ENCODE peak calls at places on chromosome 14, in nine cellular contexts. One of them, this sample, is unnamed.

GRCh38 chr14:75232597-75232996 is 46.0 kb upstream of the FOS start:
- DNase-seq in WTC11: no peak
- DNase-seq in bronchial epithelial cell: no peak
- DNase-seq in T-cell: peak
- DNase-seq in activated CD4-positive, CD25-positive, alpha-beta regulatory T cell: no peak
- DNase-seq in HFF-Myc: no peak
- DNase-seq in fibroblast of gingiva: no peak
- DNase-seq in stimulated activated CD8-positive, alpha-beta memory T cell treated with anti-CD3 and anti-CD28 coated beads, Interleukin-4, amount 100 ng/mL, for 1 hour: no peak
- DNase-seq in Caco-2: no peak
- DNase-seq in this sample: no peak

GRCh38 chr14:49770212-49770817 is 2.4 kb downstream of the KLHDC2 start:
- DNase-seq in fibroblast of gingiva: peak
- DNase-seq in Caco-2: peak
- DNase-seq in activated CD4-positive, CD25-positive, alpha-beta regulatory T cell: no peak
- DNase-seq in bronchial epithelial cell: peak
- DNase-seq in HFF-Myc: no peak
- DNase-seq in T-cell: no peak
- DNase-seq in WTC11: no peak
- DNase-seq in stimulated activated CD8-positive, alpha-beta memory T cell treated with anti-CD3 and anti-CD28 coated beads, Interleukin-4, amount 100 ng/mL, for 1 hour: no peak
- DNase-seq in this sample: no peak

GRCh38 chr14:99320105-99320572 is 48.1 kb upstream of the BCL11B start:
- DNase-seq in HFF-Myc: peak
- DNase-seq in T-cell: peak
- DNase-seq in activated CD4-positive, CD25-positive, alpha-beta regulatory T cell: no peak
- DNase-seq in bronchial epithelial cell: peak
- DNase-seq in WTC11: peak
- DNase-seq in stimulated activated CD8-positive, alpha-beta memory T cell treated with anti-CD3 and anti-CD28 coated beads, Interleukin-4, amount 100 ng/mL, for 1 hour: peak
- DNase-seq in fibroblast of gingiva: no peak
- DNase-seq in Caco-2: no peak
- DNase-seq in this sample: no peak

GRCh38 chr14:68146812-68147211 is 327.2 kb downstream of the RAD51B start:
- DNase-seq in stimulated activated CD8-positive, alpha-beta memory T cell treated with anti-CD3 and anti-CD28 coated beads, Interleukin-4, amount 100 ng/mL, for 1 hour: no peak
- DNase-seq in fibroblast of gingiva: peak
- DNase-seq in bronchial epithelial cell: peak
- DNase-seq in T-cell: no peak
- DNase-seq in Caco-2: no peak
- DNase-seq in activated CD4-positive, CD25-positive, alpha-beta regulatory T cell: no peak
- DNase-seq in HFF-Myc: peak
- DNase-seq in WTC11: no peak
- DNase-seq in this sample: no peak

GRCh38 chr14:90452366-90452765 is 55.5 kb downstream of the CALM1 start:
- DNase-seq in fibroblast of gingiva: no peak
- DNase-seq in activated CD4-positive, CD25-positive, alpha-beta regulatory T cell: no peak
- DNase-seq in T-cell: no peak
- DNase-seq in WTC11: no peak
- DNase-seq in bronchial epithelial cell: no peak
- DNase-seq in Caco-2: no peak
- DNase-seq in HFF-Myc: no peak
- DNase-seq in stimulated activated CD8-positive, alpha-beta memory T cell treated with anti-CD3 and anti-CD28 coated beads, Interleukin-4, amount 100 ng/mL, for 1 hour: no peak
- DNase-seq in this sample: no peak

GRCh38 chr14:42854061-42854460 is 1247.4 kb downstream of the LRFN5 start:
- DNase-seq in Caco-2: no peak
- DNase-seq in stimulated activated CD8-positive, alpha-beta memory T cell treated with anti-CD3 and anti-CD28 coated beads, Interleukin-4, amount 100 ng/mL, for 1 hour: no peak
- DNase-seq in activated CD4-positive, CD25-positive, alpha-beta regulatory T cell: no peak
- DNase-seq in bronchial epithelial cell: no peak
- DNase-seq in HFF-Myc: no peak
- DNase-seq in fibroblast of gingiva: peak
- DNase-seq in T-cell: no peak
- DNase-seq in WTC11: no peak
- DNase-seq in this sample: no peak

GRCh38 chr14:90893028-90893427 is 76.8 kb upstream of the TTC7B start:
- DNase-seq in bronchial epithelial cell: no peak
- DNase-seq in WTC11: no peak
- DNase-seq in fibroblast of gingiva: no peak
- DNase-seq in activated CD4-positive, CD25-positive, alpha-beta regulatory T cell: no peak
- DNase-seq in stimulated activated CD8-positive, alpha-beta memory T cell treated with anti-CD3 and anti-CD28 coated beads, Interleukin-4, amount 100 ng/mL, for 1 hour: no peak
- DNase-seq in Caco-2: no peak
- DNase-seq in T-cell: no peak
- DNase-seq in HFF-Myc: no peak
- DNase-seq in this sample: no peak

GRCh38 chr14:105881021-105881930 is 354.9 kb downstream of the TMEM121 start:
- DNase-seq in stimulated activated CD8-positive, alpha-beta memory T cell treated with anti-CD3 and anti-CD28 coated beads, Interleukin-4, amount 100 ng/mL, for 1 hour: no peak
- DNase-seq in fibroblast of gingiva: no peak
- DNase-seq in activated CD4-positive, CD25-positive, alpha-beta regulatory T cell: no peak
- DNase-seq in bronchial epithelial cell: no peak
- DNase-seq in HFF-Myc: no peak
- DNase-seq in T-cell: no peak
- DNase-seq in WTC11: peak
- DNase-seq in Caco-2: peak
- DNase-seq in this sample: no peak

GRCh38 chr14:58736606-58737005 is 98.8 kb downstream of the DACT1 start:
- DNase-seq in fibroblast of gingiva: no peak
- DNase-seq in HFF-Myc: no peak
- DNase-seq in stimulated activated CD8-positive, alpha-beta memory T cell treated with anti-CD3 and anti-CD28 coated beads, Interleukin-4, amount 100 ng/mL, for 1 hour: no peak
- DNase-seq in T-cell: no peak
- DNase-seq in WTC11: no peak
- DNase-seq in activated CD4-positive, CD25-positive, alpha-beta regulatory T cell: no peak
- DNase-seq in Caco-2: no peak
- DNase-seq in bronchial epithelial cell: no peak
- DNase-seq in this sample: no peak

GRCh38 chr14:20413785-20414117 is 450 bp upstream of the TEP1 start:
- DNase-seq in WTC11: no peak
- DNase-seq in bronchial epithelial cell: peak
- DNase-seq in T-cell: no peak
- DNase-seq in fibroblast of gingiva: no peak
- DNase-seq in stimulated activated CD8-positive, alpha-beta memory T cell treated with anti-CD3 and anti-CD28 coated beads, Interleukin-4, amount 100 ng/mL, for 1 hour: no peak
- DNase-seq in HFF-Myc: no peak
- DNase-seq in Caco-2: no peak
- DNase-seq in activated CD4-positive, CD25-positive, alpha-beta regulatory T cell: no peak
- DNase-seq in this sample: no peak

GRCh38 chr14:25050494-25051170 is 685 bp upstream of the STXBP6 start:
- DNase-seq in T-cell: no peak
- DNase-seq in stimulated activated CD8-positive, alpha-beta memory T cell treated with anti-CD3 and anti-CD28 coated beads, Interleukin-4, amount 100 ng/mL, for 1 hour: no peak
- DNase-seq in HFF-Myc: peak
- DNase-seq in WTC11: no peak
- DNase-seq in activated CD4-positive, CD25-positive, alpha-beta regulatory T cell: no peak
- DNase-seq in fibroblast of gingiva: peak
- DNase-seq in bronchial epithelial cell: peak
- DNase-seq in Caco-2: no peak
- DNase-seq in this sample: peak

GRCh38 chr14:32200368-32201195 is 1.3 kb upstream of the RNU6-7 start:
- DNase-seq in Caco-2: no peak
- DNase-seq in bronchial epithelial cell: peak
- DNase-seq in stimulated activated CD8-positive, alpha-beta memory T cell treated with anti-CD3 and anti-CD28 coated beads, Interleukin-4, amount 100 ng/mL, for 1 hour: no peak
- DNase-seq in fibroblast of gingiva: no peak
- DNase-seq in activated CD4-positive, CD25-positive, alpha-beta regulatory T cell: no peak
- DNase-seq in HFF-Myc: no peak
- DNase-seq in WTC11: no peak
- DNase-seq in T-cell: no peak
- DNase-seq in this sample: no peak

GRCh38 chr14:71725802-71726638 is 206.2 kb upstream of the RGS6 start:
- DNase-seq in T-cell: no peak
- DNase-seq in HFF-Myc: peak
- DNase-seq in fibroblast of gingiva: peak
- DNase-seq in bronchial epithelial cell: peak
- DNase-seq in Caco-2: no peak
- DNase-seq in stimulated activated CD8-positive, alpha-beta memory T cell treated with anti-CD3 and anti-CD28 coated beads, Interleukin-4, amount 100 ng/mL, for 1 hour: no peak
- DNase-seq in WTC11: no peak
- DNase-seq in activated CD4-positive, CD25-positive, alpha-beta regulatory T cell: no peak
- DNase-seq in this sample: no peak

GRCh38 chr14:77185093-77185465 is 3.5 kb downstream of the TMEM63C start:
- DNase-seq in stimulated activated CD8-positive, alpha-beta memory T cell treated with anti-CD3 and anti-CD28 coated beads, Interleukin-4, amount 100 ng/mL, for 1 hour: no peak
- DNase-seq in activated CD4-positive, CD25-positive, alpha-beta regulatory T cell: no peak
- DNase-seq in T-cell: no peak
- DNase-seq in Caco-2: no peak
- DNase-seq in bronchial epithelial cell: no peak
- DNase-seq in fibroblast of gingiva: no peak
- DNase-seq in HFF-Myc: no peak
- DNase-seq in WTC11: no peak
- DNase-seq in this sample: no peak